ENCODE peak calls at places on chromosomes 3 and 15, in five cellular contexts. V, Q, P, L and K are unnamed samples.

GRCh38 chr3:43998374-43998840 is 243.3 kb upstream of the TOPAZ1 start:
- DNase-seq in V (no peak), Q (no peak), P (no peak), L (no peak), K (no peak)

GRCh38 chr3:54527953-54528352 is 399.9 kb downstream of the LRTM1 start:
- DNase-seq in V (no peak), Q (no peak), P (no peak), L (peak; percentile 59), K (no peak)

GRCh38 chr15:95620934-95621579 is 709.4 kb upstream of the NR2F2 start:
- DNase-seq in V (no peak), Q (no peak), P (no peak), L (no peak), K (no peak)

GRCh38 chr3:150365132-150365604 is 42.9 kb upstream of the TSC22D2 start:
- DNase-seq in V (peak; percentile 69), Q (no peak), P (no peak), L (peak; percentile 91), K (no peak)

GRCh38 chr3:159629329-159630084 is 359.1 kb upstream of the IL12A start:
- DNase-seq in V (no peak), Q (no peak), P (no peak), L (no peak), K (no peak)

GRCh38 chr15:64314456-64314855 is 41.5 kb downstream of the CSNK1G1 start:
- DNase-seq in V (no peak), Q (no peak), P (no peak), L (no peak), K (no peak)

GRCh38 chr15:65377105-65377975 is 462 bp downstream of the IGDCC3 start:
- DNase-seq in V (no peak), Q (peak; percentile 56), P (peak; percentile 47), L (peak; percentile 5), K (peak; percentile 40)

GRCh38 chr3:139202959-139203349 is 140.9 kb upstream of the MRPS22 start:
- DNase-seq in V (no peak), Q (no peak), P (no peak), L (no peak), K (no peak)

GRCh38 chr3:66133050-66133757 is 87.6 kb upstream of the SLC25A26 start:
- DNase-seq in V (no peak), Q (no peak), P (no peak), L (peak; percentile 61), K (no peak)

GRCh38 chr15:92925409-92925808 is 25.3 kb downstream of the CHD2 start:
- DNase-seq in V (no peak), Q (no peak), P (no peak), L (no peak), K (no peak)

GRCh38 chr3:191521055-191521454 is 60.1 kb downstream of the PYDC2 start:
- DNase-seq in V (no peak), Q (no peak), P (no peak), L (no peak), K (no peak)